ENCODE peak calls at places on chromosomes 6 and 20, in six cellular contexts. B is fibroblast of the conjunctiva; Z is fibroblast of gingiva; E is iPS-NIHi11; J is stimulated activated naive CD8-positive, alpha-beta T cell treated with anti-CD3 and anti-CD28 coated beads, Interleukin-15, Interleukin-2, amounts not matched to agents 100 U/mL and 50 U/mL, for 24 hours; I is bronchial epithelial cell. C is an unnamed sample.

GRCh38 chr6:136129365-136129764 is 120.7 kb downstream of the MTFR2 start:
- DNase-seq in B (no peak), Z (no peak), E (no peak), J (no peak), I (no peak), C (no peak)

GRCh38 chr6:66423047-66423446 is 716.0 kb upstream of the EYS start:
- DNase-seq in B (no peak), Z (no peak), E (no peak), J (no peak), I (no peak), C (no peak)

GRCh38 chr6:128305228-128305627 is 215.2 kb downstream of the PTPRK start:
- DNase-seq in B (no peak), Z (no peak), E (no peak), J (no peak), I (peak), C (no peak)

GRCh38 chr6:80217799-80218198 is 111.3 kb downstream of the BCKDHB start:
- DNase-seq in B (peak), Z (peak), E (no peak), J (no peak), I (no peak), C (no peak)

GRCh38 chr6:20455175-20456075 is 53.7 kb downstream of the E2F3 start:
- DNase-seq in B (peak), Z (peak), E (no peak), J (no peak), I (peak), C (peak)

GRCh38 chr6:21596379-21597242 is 3.1 kb downstream of the SOX4 start:
- DNase-seq in B (no peak), Z (peak), E (peak), J (peak), I (peak), C (no peak)

GRCh38 chr6:142802124-142802523 is 142.9 kb downstream of the HIVEP2 start:
- DNase-seq in B (peak), Z (peak), E (peak), J (peak), I (peak), C (peak)

GRCh38 chr20:35497780-35498189 is 31.7 kb downstream of the C20orf173 start:
- DNase-seq in B (no peak), Z (no peak), E (no peak), J (no peak), I (no peak), C (peak)

C was measured in skeletal muscle cell.